ENCODE peak calls at places on chromosomes 4 and X, in six cellular contexts. X is activated B cell treated with CpG ODN at 0.5 μM for 24 hours, P is colonic mucosa, J is GM13977, A is epithelial cell of proximal tubule, R is foreskin fibroblast. Q is an unnamed sample.

GRCh38 chr4:74453037-74453635 is 8.2 kb downstream of the AREG start:
- DNase-seq in A (peak), X (no peak), J (no peak), P (no peak), R (no peak), Q (no peak)

GRCh38 chrX:48737213-48737938 is 24.2 kb upstream of the GLOD5 start:
- DNase-seq in X (peak), J (peak), P (peak), A (peak), R (peak), Q (peak)

GRCh38 chrX:121245763-121246162 is 198.4 kb downstream of the GLUD2 start:
- DNase-seq in J (no peak), X (no peak), P (no peak), A (no peak), R (no peak), Q (no peak)

GRCh38 chrX:13649823-13650222 is 3.1 kb upstream of the TCEANC start:
- DNase-seq in R (peak), P (no peak), J (no peak), X (no peak), A (no peak), Q (no peak)

GRCh38 chrX:129908636-129909035 is 2.7 kb downstream of the UTP14A start:
- DNase-seq in J (no peak), X (no peak), A (no peak), P (no peak), R (no peak), Q (no peak)

GRCh38 chrX:20265221-20265725 is 1.4 kb downstream of the RPS6KA3 start:
- DNase-seq in R (peak), A (no peak), X (peak), P (peak), J (peak), Q (no peak)

GRCh38 chrX:130994671-130995070 is 63.5 kb upstream of the ARHGAP36 start:
- DNase-seq in A (no peak), X (no peak), J (peak), P (peak), R (peak), Q (no peak)

GRCh38 chr4:38157592-38157991 is 197.4 kb downstream of the PTTG2 start:
- DNase-seq in A (no peak), X (no peak), J (no peak), R (no peak), P (peak), Q (no peak)

GRCh38 chr4:48109413-48110263 is 24.4 kb downstream of the TXK start:
- DNase-seq in A (no peak), X (no peak), P (peak), J (peak), R (peak), Q (no peak)

GRCh38 chr4:123661080-123661737 is 264.6 kb downstream of the SPRY1 start:
- DNase-seq in A (no peak), P (no peak), R (peak), J (no peak), X (no peak), Q (no peak)

GRCh38 chr4:95178938-95179337 is 369.8 kb downstream of the UNC5C start:
- DNase-seq in X (no peak), P (no peak), J (no peak), A (no peak), R (no peak), Q (no peak)

GRCh38 chrX:103215037-103215767 is at the start of gene BEX4:
- DNase-seq in A (no peak), X (peak), P (peak), J (peak), R (peak), Q (peak)

GRCh38 chr4:93065790-93066189 is 762.0 kb downstream of the GRID2 start:
- DNase-seq in R (no peak), P (no peak), A (no peak), J (no peak), X (no peak), Q (no peak)

GRCh38 chrX:114798902-114799301 is 215.0 kb downstream of the HTR2C start:
- DNase-seq in R (peak), A (no peak), X (no peak), J (no peak), P (no peak), Q (no peak)

GRCh38 chrX:8679572-8679971 is 52.4 kb downstream of the ANOS1 start:
- DNase-seq in X (no peak), J (no peak), A (no peak), R (no peak), P (no peak), Q (no peak)

GRCh38 chr4:64271601-64272081 is 137.6 kb downstream of the TECRL start:
- DNase-seq in P (no peak), R (no peak), J (no peak), X (no peak), A (peak), Q (no peak)

GRCh38 chr4:171676555-171677215 is 136.5 kb upstream of the GALNTL6 start:
- DNase-seq in A (no peak), J (peak), R (no peak), X (no peak), P (no peak), Q (no peak)

GRCh38 chr4:163127621-163128020 is 39.1 kb downstream of the NAF1 start:
- DNase-seq in J (no peak), P (no peak), A (no peak), X (no peak), R (no peak), Q (no peak)

GRCh38 chrX:134600714-134601113 is 57.6 kb downstream of the PLAC1 start:
- DNase-seq in R (peak), J (no peak), A (no peak), X (no peak), P (no peak), Q (no peak)

GRCh38 chr4:138310991-138311390 is 68.8 kb upstream of the SLC7A11 start:
- DNase-seq in J (no peak), X (no peak), A (no peak), P (no peak), R (peak), Q (no peak)

GRCh38 chr4:88933414-88933813 is 123.6 kb downstream of the FAM13A start:
- DNase-seq in A (no peak), X (no peak), R (no peak), P (no peak), J (no peak), Q (no peak)

GRCh38 chrX:147958316-147958715 is 22.8 kb upstream of the FMR1NB start:
- DNase-seq in R (peak), J (no peak), A (no peak), P (no peak), X (no peak), Q (no peak)

GRCh38 chr4:121648518-121648917 is 48.3 kb downstream of the ANXA5 start:
- DNase-seq in A (no peak), P (no peak), J (no peak), X (no peak), R (no peak), Q (no peak)

GRCh38 chr4:157837071-157837470 is 335.8 kb downstream of the GASK1B start:
- DNase-seq in A (no peak), R (peak), X (no peak), P (no peak), J (no peak), Q (no peak)

GRCh38 chr4:768995-769394 is 56.9 kb downstream of the CPLX1 start:
- DNase-seq in A (no peak), P (no peak), X (no peak), R (no peak), J (no peak), Q (no peak)

GRCh38 chr4:174669278-174669677 is 147.0 kb upstream of the HPGD start:
- DNase-seq in J (no peak), A (peak), R (peak), P (no peak), X (no peak), Q (no peak)

GRCh38 chr4:89136525-89136924 is 25.2 kb downstream of the TIGD2 start:
- DNase-seq in J (no peak), A (no peak), P (no peak), X (no peak), R (peak), Q (no peak)

GRCh38 chrX:153642313-153642654 is 4.7 kb upstream of the DUSP9 start:
- DNase-seq in R (no peak), J (peak), P (no peak), X (no peak), A (no peak), Q (no peak)

GRCh38 chr4:124610214-124610613 is 102.3 kb downstream of the ANKRD50 start:
- DNase-seq in X (no peak), P (no peak), A (no peak), R (no peak), J (no peak), Q (no peak)

GRCh38 chr4:189802884-189803283 is 137.8 kb upstream of the FRG1 start:
- DNase-seq in J (no peak), P (no peak), R (no peak), X (no peak), A (no peak), Q (no peak)

GRCh38 chr4:7073526-7074390 is 5.9 kb upstream of the GRPEL1 start:
- DNase-seq in P (peak), J (peak), R (peak), A (no peak), X (no peak), Q (no peak)

GRCh38 chr4:57490520-57490919 is 380.3 kb upstream of the IGFBP7 start:
- DNase-seq in R (no peak), X (no peak), J (no peak), P (no peak), A (peak), Q (no peak)

GRCh38 chr4:68572653-68573052 is 3.5 kb downstream of the UGT2B17 start:
- DNase-seq in P (peak), A (no peak), X (no peak), J (no peak), R (no peak), Q (no peak)

GRCh38 chr4:153222162-153222789 is 18.0 kb downstream of the TRIM2 start:
- DNase-seq in A (no peak), X (peak), P (peak), J (peak), R (peak), Q (peak)

GRCh38 chr4:39068907-39069306 is 6.9 kb downstream of the KLHL5 start:
- DNase-seq in X (no peak), P (no peak), R (no peak), A (no peak), J (no peak), Q (no peak)

GRCh38 chrX:65136424-65136823 is 160.2 kb upstream of the ZC4H2 start:
- DNase-seq in X (no peak), A (no peak), R (no peak), P (no peak), J (no peak), Q (no peak)

GRCh38 chr4:184548651-184549341 is 74.4 kb upstream of the IRF2 start:
- DNase-seq in J (no peak), P (peak), A (no peak), R (no peak), X (no peak), Q (no peak)

GRCh38 chrX:94751611-94752010 is 1077.6 kb downstream of the FAM133A start:
- DNase-seq in P (no peak), J (no peak), X (no peak), A (no peak), R (no peak), Q (no peak)

GRCh38 chrX:27997641-27998040 is 16.4 kb upstream of the DCAF8L1 start:
- DNase-seq in J (no peak), X (no peak), R (no peak), A (no peak), P (no peak), Q (no peak)

GRCh38 chrX:63613531-63614028 is 171.4 kb downstream of the ARHGEF9 start:
- DNase-seq in A (no peak), R (no peak), P (no peak), J (no peak), X (no peak), Q (no peak)

GRCh38 chr4:186737427-186737826 is 13.8 kb upstream of the FAT1 start:
- DNase-seq in A (no peak), P (no peak), J (no peak), R (no peak), X (no peak), Q (no peak)
- TF ChIP-seq CTCF in A (no peak), P (no peak), J (no peak), R (no peak), X (no peak), Q (no peak)

DNA sequence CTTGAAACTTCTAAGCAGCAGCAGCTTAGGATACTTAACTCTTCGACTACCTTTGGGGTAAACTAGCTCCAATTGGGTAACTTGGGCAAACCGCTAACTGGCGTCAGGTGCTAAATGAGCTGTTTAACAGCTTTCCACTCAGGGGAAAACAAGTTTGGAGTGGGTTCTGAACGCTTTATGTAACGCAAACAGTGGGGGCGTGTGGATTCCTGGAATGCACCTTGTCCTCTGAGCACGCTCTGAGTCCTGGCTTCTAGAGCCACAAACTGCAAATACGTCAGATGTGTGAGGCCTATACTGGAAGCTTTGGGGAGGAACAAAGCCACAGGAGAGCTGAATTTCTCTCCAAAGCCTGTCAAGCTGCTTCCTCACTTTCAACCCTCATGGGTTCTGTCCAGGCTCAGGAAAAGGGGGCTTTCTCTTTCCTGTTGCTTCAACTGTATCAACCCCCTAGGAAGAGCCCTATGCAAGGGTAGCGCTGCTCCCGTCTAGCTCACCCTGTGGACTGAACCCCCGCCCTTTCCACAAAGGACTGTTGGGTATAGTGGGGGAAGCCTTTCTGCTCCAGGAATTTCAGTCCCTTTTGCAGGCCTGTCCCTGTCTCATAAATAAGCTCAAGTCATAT is 4.5 kb upstream of the WDR1 start:
- DNase-seq in J (no peak), X (no peak), A (no peak), P (no peak), R (no peak), Q (no peak)
- TF ChIP-seq CTCF in J (no peak), X (no peak), A (no peak), P (no peak), R (no peak), Q (no peak)

GRCh38 chrX:15384304-15384703 is at the start of gene VEGFD:
- DNase-seq in A (no peak), X (no peak), J (no peak), R (peak), P (no peak), Q (no peak)

GRCh38 chrX:15376956-15377355 is 7.3 kb downstream of the VEGFD start:
- DNase-seq in X (no peak), P (no peak), R (peak), J (no peak), A (no peak), Q (no peak)

DNA sequence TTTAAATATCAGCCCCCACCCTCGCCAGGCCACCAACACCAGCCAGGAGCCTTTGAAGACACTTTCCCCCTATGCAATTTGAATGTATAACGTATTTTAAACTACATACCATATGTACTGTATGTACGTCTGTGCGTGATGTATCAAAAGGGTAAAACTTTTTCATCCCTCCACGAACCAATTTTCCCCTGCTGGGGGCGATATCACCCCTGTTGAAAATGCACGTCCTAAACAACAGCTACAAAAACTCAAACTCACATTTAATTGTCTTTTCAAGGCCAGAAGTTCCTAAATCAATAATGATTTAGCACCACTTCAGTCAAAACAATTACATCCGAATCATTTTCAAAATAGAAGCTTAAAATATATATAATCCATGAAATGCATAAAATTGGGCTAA is 1.4 kb downstream of the VEGFD start:
- DNase-seq in R (peak), A (no peak), P (no peak), J (no peak), X (no peak), Q (no peak)
- TF ChIP-seq CTCF in R (no peak), A (peak), P (no peak), J (no peak), X (no peak), Q (no peak)

GRCh38 chrX:154715825-154716224 is 35.1 kb downstream of the GAB3 start:
- DNase-seq in J (no peak), X (no peak), R (no peak), P (no peak), A (no peak), Q (no peak)
- TF ChIP-seq CTCF in J (no peak), X (no peak), R (no peak), P (no peak), A (peak), Q (no peak)

DNA sequence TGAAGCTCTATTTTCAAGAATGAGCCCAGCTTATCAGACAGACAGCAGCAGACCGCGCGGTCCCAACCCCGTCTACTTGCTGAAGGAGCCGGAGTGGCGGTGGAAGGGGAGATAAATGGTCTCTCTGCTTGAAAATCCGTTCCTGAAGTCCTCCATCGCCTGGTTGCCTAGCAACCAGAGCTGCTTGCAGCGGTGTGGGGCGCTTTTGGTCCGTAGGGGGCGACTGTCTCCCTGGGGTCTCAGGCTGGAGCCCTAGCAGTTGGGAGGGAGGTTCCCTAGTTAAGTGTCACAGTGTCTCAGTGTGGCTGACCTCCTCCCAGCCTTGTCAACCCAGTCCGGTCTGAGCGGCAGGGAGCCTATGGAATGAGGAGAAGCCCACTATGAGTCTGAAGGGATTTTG is 8.3 kb upstream of the DLG3 start:
- DNase-seq in R (peak), J (peak), P (no peak), X (no peak), A (no peak), Q (no peak)
- TF ChIP-seq CTCF in R (no peak), J (peak), P (no peak), X (no peak), A (no peak), Q (no peak)

DNA sequence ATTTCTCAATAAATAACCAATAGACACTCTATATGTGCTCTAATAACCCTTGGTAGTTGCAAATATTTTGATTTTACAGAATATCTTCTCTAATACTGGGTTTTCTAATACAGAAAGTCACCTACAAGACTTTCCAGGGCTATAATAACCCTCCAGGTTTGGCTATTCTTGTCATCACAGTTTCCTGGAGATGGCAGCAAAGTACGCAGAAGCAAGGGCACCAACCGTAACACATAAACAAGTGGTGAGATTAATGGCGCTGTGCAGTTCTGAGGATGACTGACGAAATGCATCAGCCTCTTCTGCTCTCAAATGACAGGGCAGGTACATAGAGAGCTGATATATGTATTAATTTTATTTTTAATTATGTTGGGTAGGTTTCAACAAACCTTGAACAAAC is 122.4 kb downstream of the C4orf33 start:
- DNase-seq in A (peak), R (no peak), P (peak), X (no peak), J (no peak), Q (no peak)
- TF ChIP-seq CTCF in A (peak), R (no peak), P (peak), X (no peak), J (no peak), Q (no peak)

GRCh38 chrX:110836982-110837381 is 41.4 kb upstream of the CHRDL1 start:
- DNase-seq in J (no peak), P (no peak), X (no peak), A (no peak), R (no peak), Q (no peak)
- TF ChIP-seq CTCF in J (peak), P (no peak), X (no peak), A (peak), R (peak), Q (no peak)

DNA sequence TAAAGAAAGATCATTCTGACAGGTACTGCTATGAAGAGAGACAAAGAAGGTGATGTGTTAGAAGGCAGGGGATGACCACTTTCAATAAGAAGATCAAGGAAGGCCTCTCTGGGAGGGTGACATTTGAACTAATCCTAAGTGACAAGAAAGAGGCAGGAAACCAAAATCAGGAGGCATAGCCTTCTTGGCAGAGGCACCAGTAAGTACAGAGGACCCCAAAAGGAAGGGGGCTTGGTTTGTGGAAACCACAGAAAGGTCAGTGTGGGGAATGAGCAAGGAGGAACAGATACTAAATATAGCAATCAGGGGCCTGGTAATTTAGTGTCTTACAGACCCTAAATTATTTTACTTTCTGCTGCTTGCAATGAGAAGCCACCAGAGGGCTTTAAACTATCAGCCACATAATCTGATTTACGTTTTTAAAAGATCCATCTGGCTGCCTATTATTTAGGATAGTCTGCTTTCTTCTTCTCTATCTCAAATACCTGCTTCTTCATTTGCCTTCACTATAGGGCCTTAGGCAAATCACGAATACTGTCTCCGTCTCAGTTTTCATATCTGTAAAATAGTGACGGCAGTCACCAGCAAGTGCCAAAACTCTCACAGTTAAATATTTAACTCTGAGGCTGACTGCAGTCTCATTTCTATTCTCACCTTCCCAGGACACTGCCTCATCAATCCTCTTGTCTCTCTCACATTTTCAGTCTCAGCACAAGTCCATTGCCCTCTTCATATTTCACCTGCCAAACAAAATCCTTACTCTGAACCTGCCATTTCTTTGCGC is 16.7 kb downstream of the NR3C2 start:
- DNase-seq in X (no peak), R (no peak), A (no peak), J (no peak), P (no peak), Q (no peak)
- TF ChIP-seq CTCF in X (no peak), R (no peak), A (peak), J (no peak), P (no peak), Q (no peak)

Q was measured in mesothelial cell of epicardium.